ENCODE peak calls at places on chromosomes 16 and 17, in seven cellular contexts. U is spleen, P is heart left ventricle, Y is MM.1S, T is PC-3, B is IMR-90, D is osteoblast. M is an unnamed sample.

GRCh38 chr17:1878419-1879121 is 48.8 kb downstream of the RPA1 start:
- DNase-seq in U (no peak), P (no peak), Y (no peak), T (peak; percentile 31), B (no peak), D (peak; percentile 85), M (no peak)

GRCh38 chr17:75065562-75066151 is 18.6 kb downstream of the KCTD2 start:
- DNase-seq in U (peak; percentile 31), P (no peak), Y (peak; percentile 49), T (no peak), B (no peak), D (peak; percentile 59), M (no peak)

GRCh38 chr17:42553161-42553818 is 567 bp downstream of the HSD17B1 start:
- DNase-seq in U (peak; percentile 85), P (no peak), Y (no peak), T (no peak), B (no peak), D (peak; percentile 89), M (no peak)

GRCh38 chr17:12395733-12396354 is 269.8 kb upstream of the MYOCD start:
- DNase-seq in U (no peak), P (no peak), Y (no peak), T (peak; percentile 42), B (no peak), D (no peak), M (no peak)

GRCh38 chr16:68993421-68993820 is 112.0 kb upstream of the HAS3 start:
- DNase-seq in U (no peak), P (no peak), Y (no peak), T (no peak), B (no peak), D (no peak), M (no peak)

GRCh38 chr16:22813223-22813945 is 578 bp upstream of the HS3ST2 start:
- DNase-seq in U (no peak), P (peak; percentile 50), Y (no peak), T (peak; percentile 6), B (peak; percentile 7), D (peak; percentile 93), M (no peak)

GRCh38 chr17:68972119-68972704 is 17.0 kb upstream of the ABCA8 start:
- DNase-seq in U (no peak), P (no peak), Y (peak; percentile 30), T (peak; percentile 62), B (peak; percentile 36), D (peak; percentile 3), M (no peak)

GRCh38 chr16:80500116-80500859 is 40.5 kb upstream of the DYNLRB2 start:
- DNase-seq in U (no peak), P (no peak), Y (no peak), T (no peak), B (no peak), D (no peak), M (no peak)

GRCh38 chr16:84652565-84652964 is 4.3 kb downstream of the KLHL36 start:
- DNase-seq in U (no peak), P (no peak), Y (no peak), T (no peak), B (no peak), D (no peak), M (no peak)

GRCh38 chr16:47732122-47732805 is 271.1 kb downstream of the PHKB start:
- DNase-seq in U (no peak), P (no peak), Y (no peak), T (peak; percentile 72), B (peak; percentile 98), D (peak; percentile 79), M (peak; percentile 67)

GRCh38 chr17:59437766-59438165 is 106.3 kb downstream of the YPEL2 start:
- DNase-seq in U (no peak), P (no peak), Y (no peak), T (no peak), B (no peak), D (no peak), M (no peak)

GRCh38 chr17:4420692-4421131 is 13.0 kb upstream of the SPNS3 start:
- DNase-seq in U (no peak), P (peak; percentile 62), Y (peak; percentile 87), T (peak; percentile 74), B (peak; percentile 74), D (peak; percentile 93), M (peak; percentile 12)

GRCh38 chr17:76000016-76000754 is 470 bp upstream of the CDK3 start:
- DNase-seq in U (peak; percentile 87), P (no peak), Y (peak; percentile 58), T (peak; percentile 67), B (peak; percentile 16), D (peak; percentile 97), M (no peak)

GRCh38 chr17:4230142-4230541 is 33.6 kb downstream of the ANKFY1 start:
- DNase-seq in U (no peak), P (peak; percentile 47), Y (no peak), T (peak; percentile 75), B (peak; percentile 97), D (peak; percentile 90), M (peak; percentile 94)

GRCh38 chr17:51684214-51684613 is 423.9 kb downstream of the UTP18 start:
- DNase-seq in U (no peak), P (no peak), Y (no peak), T (no peak), B (no peak), D (no peak), M (no peak)

GRCh38 chr17:68301438-68301959 is 10.2 kb downstream of the ARSG start:
- DNase-seq in U (no peak), P (no peak), Y (no peak), T (no peak), B (no peak), D (peak; percentile 31), M (no peak)

GRCh38 chr17:6894206-6894528 is 62.6 kb upstream of the TEKT1 start:
- DNase-seq in U (no peak), P (no peak), Y (no peak), T (no peak), B (no peak), D (peak; percentile 76), M (no peak)

GRCh38 chr17:69870091-69870530 is 204.9 kb upstream of the KCNJ16 start:
- DNase-seq in U (no peak), P (no peak), Y (no peak), T (peak; percentile 95), B (peak; percentile 91), D (peak; percentile 45), M (no peak)

GRCh38 chr16:4244881-4245280 is 3.0 kb upstream of the SRL start:
- DNase-seq in U (no peak), P (no peak), Y (no peak), T (no peak), B (no peak), D (no peak), M (no peak)

GRCh38 chr16:71775949-71776348 is 32.7 kb downstream of the AP1G1 start:
- DNase-seq in U (no peak), P (no peak), Y (peak; percentile 22), T (no peak), B (no peak), D (no peak), M (no peak)

GRCh38 chr16:68676113-68676860 is 31.2 kb downstream of the CDH3 start:
- DNase-seq in U (no peak), P (no peak), Y (no peak), T (peak; percentile 66), B (no peak), D (no peak), M (no peak)

GRCh38 chr17:31561469-31562412 is 170.3 kb downstream of the RAB11FIP4 start:
- DNase-seq in U (no peak), P (no peak), Y (no peak), T (peak; percentile 30), B (peak; percentile 49), D (peak; percentile 95), M (no peak)

GRCh38 chr17:71260366-71260765 is 860.5 kb upstream of the SOX9 start:
- DNase-seq in U (no peak), P (no peak), Y (no peak), T (peak; percentile 33), B (peak; percentile 51), D (peak; percentile 60), M (no peak)

GRCh38 chr16:85615852-85616607 is 2.9 kb downstream of the GSE1 start:
- DNase-seq in U (peak; percentile 95), P (peak; percentile 74), Y (peak; percentile 28), T (peak; percentile 70), B (peak; percentile 81), D (peak; percentile 99), M (no peak)

GRCh38 chr17:2571523-2572303 is 21.7 kb upstream of the PAFAH1B1 start:
- DNase-seq in U (no peak), P (no peak), Y (peak; percentile 38), T (no peak), B (no peak), D (no peak), M (no peak)

GRCh38 chr17:78933025-78933958 is 8.1 kb upstream of the TIMP2 start:
- DNase-seq in U (no peak), P (no peak), Y (peak; percentile 95), T (peak; percentile 98), B (peak; percentile 99), D (peak; percentile 99), M (peak; percentile 95)

DNA sequence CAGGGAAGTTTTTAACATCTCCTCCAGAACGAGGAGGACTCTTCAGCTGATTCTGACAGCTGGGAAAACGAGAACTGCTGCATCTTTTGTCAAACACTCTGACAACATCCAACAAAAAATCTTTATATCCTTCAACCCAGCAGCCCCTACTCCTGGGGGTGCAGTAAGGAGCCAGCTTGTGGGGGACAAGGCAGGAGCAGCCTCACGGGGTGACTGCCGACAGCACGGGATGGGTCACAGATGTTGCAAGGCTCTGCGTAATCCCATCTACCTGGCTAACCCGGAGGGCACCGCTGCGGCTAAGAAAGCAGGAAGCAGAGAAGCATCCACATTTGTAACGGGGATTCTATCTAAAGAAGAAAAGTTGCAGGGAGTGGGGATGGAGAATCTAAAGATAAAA is 28.6 kb downstream of the WDR45B start:
- DNase-seq in U (peak; percentile 19), P (no peak), Y (no peak), T (no peak), B (no peak), D (no peak), M (no peak)
- H3K4me3 ChIP-seq in U (no peak overlapping the region), P (no peak overlapping the region), Y (no peak overlapping the region), T (no peak overlapping the region), B (no peak overlapping the region), D (no peak overlapping the region), M (no peak overlapping the region)

GRCh38 chr16:66696669-66697630 is at the start of gene CMTM4:
- DNase-seq in U (peak; percentile 95), P (peak; percentile 88), Y (peak; percentile 84), T (peak; percentile 87), B (peak; percentile 80), D (peak; percentile 100), M (no peak)
- TF ChIP-seq CTCF in U (no peak), P (peak; percentile 21), Y (peak; percentile 30), T (peak; percentile 32), B (peak; percentile 42), D (no peak), M (peak; percentile 2)

GRCh38 chr17:77207689-77208216 is 67.0 kb downstream of the SEC14L1 start:
- DNase-seq in U (no peak), P (no peak), Y (no peak), T (no peak), B (no peak), D (peak; percentile 4), M (no peak)
- H3K4me3 ChIP-seq in U (no peak overlapping the region), P (no peak overlapping the region), Y (no peak overlapping the region), T (no peak overlapping the region), B (no peak overlapping the region), D (no peak overlapping the region), M (no peak overlapping the region)

DNA sequence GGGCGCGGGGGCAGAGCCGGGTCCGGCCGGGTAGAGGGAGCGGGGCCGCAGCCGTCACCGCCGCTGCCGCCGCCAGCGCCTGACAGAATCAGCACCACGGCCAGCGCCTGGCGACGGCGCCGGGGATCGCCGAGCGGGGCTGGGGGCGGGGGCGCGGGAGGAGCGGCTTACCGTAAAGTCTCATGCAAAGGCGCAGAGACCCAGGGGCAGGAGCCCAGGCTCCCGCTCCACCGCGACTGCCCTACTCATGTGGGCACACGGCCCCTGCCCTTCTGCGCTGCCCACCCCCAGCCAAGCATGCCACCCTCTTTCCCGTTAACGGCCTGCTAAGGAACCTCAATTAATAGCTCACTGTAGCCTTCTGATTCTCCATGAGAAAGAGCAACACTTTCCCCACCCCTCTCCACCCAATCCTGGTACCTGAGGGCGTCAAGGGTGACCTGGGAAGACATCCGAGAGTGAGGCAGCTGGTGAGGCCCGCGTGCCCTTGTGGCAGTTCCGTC is at the start of gene SEZ6:
- DNase-seq in U (peak; percentile 84), P (peak; percentile 72), Y (peak; percentile 68), T (peak; percentile 40), B (peak; percentile 48), D (peak; percentile 98), M (no peak)
- TF ChIP-seq CTCF in U (no peak), P (no peak), Y (no peak), T (no peak), B (no peak), D (no peak), M (no peak)